ENCODE peak calls at places on chromosomes 12 and 14, in four cellular contexts. R is K562, U is HepG2, E is GM12878. T is an unnamed sample.

GRCh38 chr12:71431991-71432390 is 7.6 kb upstream of the LGR5 start:
- DNase-seq in R (no peak), E (no peak), U (no peak), T (no peak)

GRCh38 chr12:77060883-77061240 is 4.5 kb downstream of the E2F7 start:
- DNase-seq in E (peak), R (no peak), U (no peak), T (no peak)

GRCh38 chr12:29429999-29430698 is 49.2 kb upstream of the ERGIC2 start:
- DNase-seq in E (no peak), R (no peak), U (no peak), T (no peak)

GRCh38 chr12:119012179-119012578 is 30.8 kb downstream of the SRRM4 start:
- DNase-seq in U (no peak), R (no peak), E (no peak), T (no peak)

GRCh38 chr14:30210630-30211029 is 283.0 kb upstream of the PRKD1 start:
- DNase-seq in E (no peak), U (no peak), R (no peak), T (no peak)

GRCh38 chr14:76908834-76909233 is 82.6 kb downstream of the LRRC74A start:
- DNase-seq in R (no peak), U (no peak), E (peak), T (no peak)

GRCh38 chr14:81655423-81656314 is 122.0 kb upstream of the SEL1L start:
- DNase-seq in E (no peak), U (peak), R (peak), T (no peak)

GRCh38 chr14:79543966-79544365 is 667.3 kb downstream of the DIO2 start:
- DNase-seq in R (peak), E (no peak), U (no peak), T (peak)

GRCh38 chr14:89429206-89430091 is 12.4 kb upstream of the FOXN3 start:
- DNase-seq in U (no peak), R (no peak), E (no peak), T (peak)

GRCh38 chr12:106248849-106249371 is 1.1 kb upstream of the CKAP4 start:
- DNase-seq in R (no peak), E (no peak), U (no peak), T (no peak)

GRCh38 chr12:69330475-69331473 is 17.4 kb upstream of the LYZ start:
- DNase-seq in E (no peak), U (no peak), R (peak), T (peak)

GRCh38 chr12:109927622-109928021 is 27.5 kb downstream of the TCHP start:
- DNase-seq in E (no peak), R (peak), U (peak), T (peak)

GRCh38 chr12:69570000-69570516 is 15.2 kb upstream of the CCT2 start:
- DNase-seq in E (no peak), U (no peak), R (no peak), T (no peak)

GRCh38 chr12:118603610-118604361 is 227.4 kb downstream of the SUDS3 start:
- DNase-seq in E (no peak), R (no peak), U (peak), T (no peak)

GRCh38 chr14:104184506-104184905 is 46.1 kb downstream of the KIF26A start:
- DNase-seq in E (no peak), U (no peak), R (no peak), T (peak)

GRCh38 chr14:77543637-77544334 is 45.2 kb upstream of the ISM2 start:
- DNase-seq in U (no peak), R (no peak), E (no peak), T (no peak)

GRCh38 chr12:32501835-32502333 is 102.5 kb downstream of the FGD4 start:
- DNase-seq in R (no peak), E (no peak), U (peak), T (peak)

GRCh38 chr12:110224379-110225304 is 56.4 kb upstream of the ATP2A2 start:
- DNase-seq in E (no peak), R (no peak), U (peak), T (peak)

GRCh38 chr14:48614003-48614402 is 938.6 kb upstream of the MDGA2 start:
- DNase-seq in E (no peak), R (no peak), U (no peak), T (no peak)

GRCh38 chr14:75804570-75805275 is 143.7 kb downstream of the TTLL5 start:
- DNase-seq in R (no peak), E (no peak), U (no peak), T (no peak)

GRCh38 chr14:75806247-75806876 is 145.3 kb downstream of the TTLL5 start:
- DNase-seq in U (no peak), E (no peak), R (no peak), T (no peak)

GRCh38 chr14:75805646-75806045 is 144.6 kb downstream of the TTLL5 start:
- DNase-seq in U (no peak), E (no peak), R (no peak), T (no peak)

GRCh38 chr14:75803768-75804167 is 142.7 kb downstream of the TTLL5 start:
- DNase-seq in E (no peak), R (no peak), U (no peak), T (no peak)

DNA sequence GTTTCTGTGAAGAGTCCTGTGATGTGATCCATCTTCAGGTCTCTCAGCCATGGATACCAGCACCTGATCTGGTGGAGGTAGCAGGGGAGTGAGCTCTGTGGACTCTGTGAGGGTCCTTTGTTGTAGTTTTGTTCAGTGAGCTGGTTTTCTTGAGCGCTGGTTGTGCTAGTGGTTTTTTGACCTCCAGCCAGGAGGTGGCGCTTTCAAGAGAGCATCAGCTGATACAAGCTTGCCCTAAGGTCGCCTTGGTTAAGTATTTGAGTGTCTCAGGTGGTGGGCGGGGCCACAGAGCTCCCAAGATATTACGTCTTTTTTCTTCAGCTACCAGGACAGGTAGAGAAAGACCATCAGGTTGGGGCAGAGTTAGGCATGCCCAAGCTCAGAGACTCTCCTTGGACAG is 139.7 kb downstream of the TTLL5 start:
- DNase-seq in E (no peak), U (no peak), R (no peak), T (no peak)
- TF ChIP-seq GABPA in E (no peak), U (no peak), R (no peak), T (no peak)

GRCh38 chr14:60756847-60757246 is 22.3 kb downstream of the MNAT1 start:
- DNase-seq in E (no peak), R (no peak), U (no peak), T (no peak)
- H3K9ac ChIP-seq in E (no peak), R (no peak), U (no peak), T (peak)

GRCh38 chr12:48122065-48122834 is 3.1 kb downstream of the PFKM start:
- DNase-seq in U (no peak), E (no peak), R (no peak), T (no peak)
- TF ChIP-seq FOXM1 in U (no peak), E (no peak), R (no peak), T (no peak)

DNA sequence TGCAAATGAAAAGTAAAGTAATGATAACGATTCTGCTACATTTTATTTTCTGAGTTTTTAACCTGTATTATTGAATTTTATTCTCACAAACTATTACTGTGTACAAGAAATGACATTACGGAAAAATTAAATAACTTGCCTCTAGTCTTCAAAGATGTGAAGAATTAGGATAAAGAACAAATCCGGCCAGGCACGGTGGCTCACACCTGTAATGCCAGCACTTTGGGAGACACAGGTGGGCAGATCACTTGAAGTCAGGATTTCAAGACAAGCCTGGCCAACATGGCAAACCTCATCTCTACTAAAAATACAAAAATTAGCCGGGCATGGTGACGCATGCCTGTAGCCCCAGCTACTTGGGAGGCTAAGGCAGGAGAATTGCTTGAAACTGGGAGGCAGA is 1584.4 kb upstream of the SEL1L start:
- DNase-seq in U (no peak), E (no peak), R (no peak), T (no peak)
- TF ChIP-seq GABPA in U (no peak), E (no peak), R (no peak), T (no peak)

DNA sequence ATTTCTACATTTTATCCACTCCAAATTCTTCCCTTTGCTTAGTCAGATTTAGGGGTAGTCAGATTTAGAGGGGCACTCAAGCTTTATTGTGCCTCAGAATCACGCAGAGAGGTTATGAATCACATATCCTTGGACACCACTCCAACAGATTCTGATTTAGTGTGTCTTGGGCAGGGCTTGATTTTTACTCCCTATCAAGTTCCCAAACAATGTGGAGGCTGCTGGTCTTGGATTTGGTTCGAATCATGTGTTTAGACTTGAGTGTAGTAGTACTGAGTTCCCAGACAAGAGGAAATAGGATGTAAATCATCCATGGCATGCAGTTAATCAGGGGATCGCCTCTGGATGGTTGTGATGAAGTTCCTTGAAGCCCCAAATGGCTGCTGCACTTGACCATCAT is 298.2 kb upstream of the CLEC14A start:
- DNase-seq in E (no peak), U (no peak), R (no peak), T (no peak)
- H3K9ac ChIP-seq in E (no peak), U (no peak), R (no peak), T (no peak)

DNA sequence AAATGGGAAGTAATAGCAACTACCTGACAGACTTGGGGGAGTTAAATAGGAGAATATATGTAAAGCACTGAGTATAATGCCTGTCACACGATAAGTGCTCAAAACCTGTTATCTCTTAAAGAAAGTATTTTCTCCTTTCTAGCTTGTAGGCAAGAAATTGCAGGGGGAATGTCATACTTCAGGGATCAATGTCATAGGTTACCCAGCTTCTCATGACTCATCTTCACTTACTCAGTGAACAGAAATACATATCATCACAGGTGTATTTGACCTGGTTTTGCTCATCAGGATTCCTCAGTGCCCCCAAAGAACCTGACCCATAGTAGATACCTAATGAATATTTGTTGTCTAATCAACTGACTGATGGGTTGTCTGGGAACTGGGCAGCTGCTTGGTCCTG is 285.0 kb upstream of the ATP2B1 start:
- DNase-seq in E (no peak), R (no peak), U (no peak), T (no peak)
- TF ChIP-seq FOXM1 in E (no peak), R (no peak), U (no peak), T (no peak)

DNA sequence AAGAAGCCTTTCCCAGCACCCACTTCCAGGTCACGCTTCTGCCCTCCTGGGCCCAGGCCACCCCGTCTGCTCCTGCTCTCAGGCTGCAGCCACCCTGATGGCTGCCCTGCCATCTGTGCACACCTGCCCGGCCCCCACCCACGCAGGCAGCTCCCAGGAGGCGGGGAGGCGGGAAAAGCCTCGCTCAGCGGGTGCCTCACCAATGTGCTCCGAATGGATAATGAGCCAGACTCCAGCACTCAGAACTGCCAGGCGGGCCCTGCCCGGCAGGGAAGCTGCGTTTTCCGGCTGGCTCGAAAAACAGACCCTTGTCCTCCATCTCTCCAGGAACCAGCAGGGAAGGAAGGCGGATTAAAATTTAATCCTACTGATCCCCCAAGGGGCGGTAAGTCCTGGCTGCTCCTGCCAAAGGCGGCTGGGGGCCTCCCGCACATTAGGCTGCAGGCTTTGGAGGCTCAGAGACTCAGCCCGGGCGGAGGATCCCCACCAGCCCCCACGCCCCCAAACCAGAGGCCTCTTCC is 104.0 kb downstream of the NCOR2 start:
- DNase-seq in R (no peak), E (no peak), U (no peak), T (no peak)
- TF ChIP-seq GABPA in R (no peak), E (no peak), U (no peak), T (no peak)

DNA sequence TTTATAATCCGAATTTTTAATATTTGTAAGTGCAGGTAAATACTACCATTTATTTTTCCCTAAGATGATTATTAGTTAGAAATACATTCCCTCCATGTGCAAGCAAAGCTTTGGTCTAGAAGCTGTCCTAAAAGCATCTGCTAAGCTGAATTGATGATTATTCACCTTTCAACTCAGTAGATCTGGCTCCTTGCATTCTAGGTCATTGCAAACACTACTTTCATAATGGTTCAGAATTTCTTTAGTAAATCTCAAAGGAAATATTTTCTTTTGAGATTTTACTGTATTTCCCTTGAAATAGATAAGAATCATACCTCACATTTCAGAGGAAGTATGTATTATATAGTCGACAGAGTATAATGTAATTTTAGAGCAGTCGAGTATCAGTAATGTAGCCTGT is 2.4 kb downstream of the ETNK1 start:
- DNase-seq in E (no peak), U (no peak), R (no peak), T (no peak)
- H3K9ac ChIP-seq in E (peak), U (peak), R (no peak), T (peak)

GRCh38 chr12:105227879-105228278 is 8.1 kb downstream of the APPL2 start:
- DNase-seq in U (no peak), R (no peak), E (no peak), T (no peak)

GRCh38 chr12:105228494-105228893 is 7.5 kb downstream of the APPL2 start:
- DNase-seq in E (no peak), R (no peak), U (no peak), T (no peak)

GRCh38 chr12:105224399-105224798 is 11.6 kb downstream of the APPL2 start:
- DNase-seq in U (no peak), E (no peak), R (no peak), T (no peak)

GRCh38 chr12:105225505-105225904 is 10.5 kb downstream of the APPL2 start:
- DNase-seq in R (no peak), E (no peak), U (no peak), T (no peak)

GRCh38 chr12:105226219-105226618 is 9.8 kb downstream of the APPL2 start:
- DNase-seq in U (no peak), R (no peak), E (no peak), T (peak)
- TF ChIP-seq FOXM1 in U (no peak), R (no peak), E (no peak), T (no peak)

GRCh38 chr12:123940627-123940966 is 32.0 kb downstream of the CCDC92 start:
- DNase-seq in E (no peak), U (no peak), R (no peak), T (no peak)

GRCh38 chr12:123941000-123941399 is 31.6 kb downstream of the CCDC92 start:
- DNase-seq in U (no peak), E (no peak), R (no peak), T (no peak)

GRCh38 chr12:123942911-123943648 is 29.6 kb downstream of the CCDC92 start:
- DNase-seq in U (no peak), R (no peak), E (no peak), T (no peak)

GRCh38 chr12:123941485-123942276 is 30.9 kb downstream of the CCDC92 start:
- DNase-seq in E (no peak), U (no peak), R (no peak), T (no peak)

DNA sequence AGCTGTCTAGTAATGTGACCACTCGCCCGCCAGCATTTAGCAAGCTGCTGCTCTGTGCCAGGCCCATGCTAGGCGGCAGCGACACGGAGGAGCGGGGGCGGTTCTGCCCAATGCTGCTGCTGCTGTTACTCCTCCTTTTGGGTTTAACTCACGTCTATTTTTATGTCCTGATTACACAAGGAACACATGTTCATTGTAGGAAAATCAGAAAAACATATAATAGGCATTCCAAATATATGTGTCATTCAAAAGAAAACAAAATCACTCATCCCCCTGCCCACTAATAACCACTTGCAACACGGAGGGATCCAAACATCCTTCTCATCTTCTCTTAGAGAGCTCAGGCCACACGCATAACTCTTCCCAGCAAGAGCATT is 30.4 kb downstream of the CCDC92 start:
- DNase-seq in R (no peak), E (no peak), U (no peak), T (no peak)
- TF ChIP-seq GABPA in R (no peak), E (no peak), U (no peak), T (no peak)

T was measured in SK-N-SH.